ENCODE peak calls at places on chromosomes 5 and 9, in four cellular contexts. D is HEK293T, U is HepG2, B is K562. Y is an unnamed sample.

GRCh38 chr5:45772402-45772801 is 76.2 kb upstream of the HCN1 start:
- DNase-seq in D (no peak), U (no peak), B (no peak), Y (no peak)

GRCh38 chr5:154243736-154244135 is 53.2 kb downstream of the GALNT10 start:
- DNase-seq in D (no peak), U (no peak), B (no peak), Y (no peak)

GRCh38 chr9:25864509-25864908 is 186.3 kb upstream of the TUSC1 start:
- DNase-seq in D (no peak), U (no peak), B (no peak), Y (no peak)

GRCh38 chr9:97956365-97956764 is 18.4 kb upstream of the HEMGN start:
- DNase-seq in D (no peak), U (no peak), B (no peak), Y (no peak)

GRCh38 chr9:129561594-129562281 is 59.2 kb downstream of the C9orf50 start:
- DNase-seq in D (no peak), U (no peak), B (no peak), Y (no peak)

GRCh38 chr9:81535542-81536241 is 153.7 kb downstream of the TLE1 start:
- DNase-seq in D (no peak), U (peak), B (no peak), Y (no peak)

GRCh38 chr5:132223861-132224260 is 3.8 kb downstream of the P4HA2 start:
- DNase-seq in D (no peak), U (no peak), B (no peak), Y (no peak)

GRCh38 chr9:34253460-34253837 is 74.6 kb downstream of the UBAP1 start:
- DNase-seq in D (no peak), U (no peak), B (no peak), Y (no peak)

GRCh38 chr5:52948418-52949076 is 40.6 kb upstream of the ITGA2 start:
- DNase-seq in D (peak), U (peak), B (peak), Y (peak)

GRCh38 chr9:118961857-118962256 is 407.4 kb downstream of the BRINP1 start:
- DNase-seq in D (no peak), U (no peak), B (no peak), Y (no peak)

GRCh38 chr5:82259172-82259800 is 18.9 kb downstream of the RPS23 start:
- DNase-seq in D (no peak), U (no peak), B (no peak), Y (no peak)

GRCh38 chr5:9445989-9446388 is 99.9 kb downstream of the SEMA5A start:
- DNase-seq in D (no peak), U (no peak), B (no peak), Y (no peak)

GRCh38 chr5:36156619-36157018 is 4.7 kb downstream of the SKP2 start:
- DNase-seq in D (no peak), U (peak), B (no peak), Y (no peak)

GRCh38 chr9:38274746-38275250 is 117.7 kb upstream of the ALDH1B1 start:
- DNase-seq in D (no peak), U (no peak), B (no peak), Y (no peak)

GRCh38 chr5:157390924-157391297 is 69.1 kb upstream of the NIPAL4 start:
- DNase-seq in D (no peak), U (no peak), B (no peak), Y (no peak)

GRCh38 chr9:32398207-32398606 is 13.8 kb downstream of the ACO1 start:
- DNase-seq in D (no peak), U (no peak), B (no peak), Y (no peak)

GRCh38 chr5:38780950-38781349 is 64.9 kb upstream of the OSMR start:
- DNase-seq in D (no peak), U (no peak), B (no peak), Y (no peak)

DNA sequence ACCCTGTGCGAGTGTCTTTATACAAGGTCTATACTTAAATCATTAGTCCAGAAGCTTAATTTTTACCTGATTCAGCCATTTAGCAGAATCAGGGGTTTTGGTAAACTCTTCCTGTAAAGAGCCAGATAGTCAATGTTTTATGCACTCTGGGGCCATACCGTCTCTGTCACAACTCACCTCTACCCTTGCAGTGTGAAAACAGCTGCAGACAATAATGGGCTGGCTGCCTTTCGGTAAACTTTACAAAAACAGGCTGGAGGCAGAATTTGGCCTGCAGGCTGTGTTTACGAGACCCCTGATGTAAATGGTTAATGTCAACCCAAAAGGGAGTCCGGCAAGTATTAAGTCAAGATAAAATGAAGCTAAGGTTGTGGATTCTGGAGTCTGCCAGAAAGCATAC is 32.8 kb downstream of the SMARCA2 start:
- DNase-seq in D (no peak), U (no peak), B (no peak), Y (no peak)
- TF ChIP-seq ELF4 in D (no peak), U (no peak), B (no peak), Y (no peak)

GRCh38 chr5:173968154-173968553 is 20.8 kb upstream of the C5orf47 start:
- DNase-seq in D (no peak), U (no peak), B (no peak), Y (peak)
- TF ChIP-seq ELF4 in D (no peak), U (no peak), B (no peak), Y (no peak)

DNA sequence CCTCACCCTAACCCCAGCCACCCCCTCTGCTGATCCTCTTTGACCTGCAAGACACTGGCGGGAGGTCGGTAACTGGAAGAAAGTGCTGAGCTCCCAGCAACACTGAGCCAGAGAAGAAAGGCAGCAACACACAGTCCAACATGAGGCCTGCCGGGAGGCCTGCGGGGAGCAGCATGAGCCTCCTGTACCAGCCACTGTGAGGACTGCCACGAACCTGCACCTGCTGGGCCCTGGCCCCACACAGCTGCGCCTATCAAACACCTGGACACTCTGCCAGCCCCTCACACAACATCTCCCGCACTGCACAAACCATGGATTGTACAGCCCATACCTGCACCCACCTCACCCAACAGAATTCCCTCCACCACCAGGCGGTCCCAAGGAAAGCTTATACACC is 18.3 kb downstream of the CAMK2A start:
- DNase-seq in D (no peak), U (no peak), B (no peak), Y (no peak)
- TF ChIP-seq ELF4 in D (no peak), U (no peak), B (no peak), Y (no peak)

GRCh38 chr9:127809002-127809561 is 6.4 kb downstream of the FPGS start:
- DNase-seq in D (no peak), U (no peak), B (no peak), Y (no peak)

GRCh38 chr9:127810378-127811187 is 7.9 kb downstream of the FPGS start:
- DNase-seq in D (no peak), U (no peak), B (no peak), Y (no peak)

GRCh38 chr9:127812009-127812408 is 9.3 kb downstream of the FPGS start:
- DNase-seq in D (no peak), U (no peak), B (no peak), Y (no peak)

GRCh38 chr9:127808347-127809001 is 5.8 kb downstream of the FPGS start:
- DNase-seq in D (no peak), U (no peak), B (no peak), Y (no peak)

GRCh38 chr9:127809562-127810377 is 7.1 kb downstream of the FPGS start:
- DNase-seq in D (peak), U (no peak), B (peak), Y (peak)
- TF ChIP-seq ELF4 in D (no peak), U (no peak), B (no peak), Y (no peak)

GRCh38 chr5:26700759-26701384 is 337.5 kb downstream of the CDH9 start:
- DNase-seq in D (peak), U (peak), B (peak), Y (peak)
- TF ChIP-seq ELF4 in D (no peak), U (no peak), B (no peak), Y (no peak)

DNA sequence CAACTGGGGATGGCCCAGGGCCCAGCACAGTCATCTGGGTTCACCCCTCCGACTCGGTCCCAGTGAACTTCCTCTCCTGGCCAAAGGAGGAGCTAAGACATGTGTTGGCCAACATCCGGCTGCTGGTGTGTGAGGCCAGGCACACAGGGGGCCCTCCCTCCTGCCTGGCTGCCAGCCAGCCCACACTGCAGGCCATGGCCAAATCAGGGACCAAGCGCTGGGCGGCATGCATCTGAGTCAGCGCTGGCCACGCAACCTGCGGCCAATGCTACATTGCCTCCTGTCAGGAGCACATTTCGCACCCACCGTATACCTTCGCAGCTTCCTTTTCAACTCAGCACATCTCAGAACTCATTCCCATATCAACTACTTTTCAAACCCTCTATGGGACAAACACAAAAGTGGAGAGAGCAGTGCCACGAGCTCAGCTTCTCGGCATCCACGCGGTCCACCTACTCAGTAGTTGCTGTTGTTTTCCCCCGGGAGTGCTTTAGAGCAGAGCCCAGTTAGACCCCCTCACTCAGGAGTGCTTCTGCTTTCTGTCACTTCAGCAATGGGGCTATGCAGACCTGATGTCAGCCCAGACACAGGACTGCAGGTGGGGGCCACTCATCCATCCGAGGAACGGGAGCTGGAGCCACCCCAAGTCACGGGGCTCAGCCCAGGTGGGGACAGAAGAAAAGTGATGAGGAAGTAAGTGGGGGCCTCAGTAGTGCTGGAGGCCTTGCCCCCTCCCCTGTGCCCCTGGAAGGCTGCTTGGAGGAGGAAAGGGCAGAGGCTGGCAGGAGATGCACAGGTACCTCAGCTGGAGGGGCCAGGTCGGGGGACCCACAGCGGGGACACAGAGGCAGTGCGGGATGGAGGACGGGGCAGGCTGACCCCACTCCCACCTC is 13.9 kb downstream of the NINJ1 start:
- DNase-seq in D (peak), U (peak), B (peak), Y (peak)
- TF ChIP-seq ELF4 in D (no peak), U (no peak), B (no peak), Y (no peak)

GRCh38 chr5:43294226-43294625 is 19.0 kb downstream of the HMGCS1 start:
- DNase-seq in D (no peak), U (no peak), B (no peak), Y (no peak)
- TF ChIP-seq ELF4 in D (no peak), U (no peak), B (no peak), Y (no peak)

GRCh38 chr9:108186996-108187395 is 668.8 kb downstream of the ACTL7B start:
- DNase-seq in D (no peak), U (no peak), B (no peak), Y (no peak)

GRCh38 chr9:108184009-108184408 is 671.8 kb downstream of the ACTL7B start:
- DNase-seq in D (no peak), U (no peak), B (no peak), Y (no peak)

GRCh38 chr9:108182950-108183381 is 672.8 kb downstream of the ACTL7B start:
- DNase-seq in D (no peak), U (no peak), B (no peak), Y (no peak)

GRCh38 chr9:108184941-108185340 is 670.8 kb downstream of the ACTL7B start:
- DNase-seq in D (no peak), U (no peak), B (no peak), Y (no peak)

GRCh38 chr9:108185613-108186012 is 670.2 kb downstream of the ACTL7B start:
- DNase-seq in D (no peak), U (no peak), B (no peak), Y (no peak)
- TF ChIP-seq ELF4 in D (no peak), U (no peak), B (no peak), Y (no peak)

GRCh38 chr5:56328753-56329560 is 95.8 kb upstream of the ANKRD55 start:
- DNase-seq in D (no peak), U (peak), B (no peak), Y (no peak)
- TF ChIP-seq ELF4 in D (no peak), U (no peak), B (no peak), Y (no peak)